ENCODE peak calls at places on chromosomes 13 and 19, in five cellular contexts. X is H1, I is A549, B is K562, N is GM12878. E is an unnamed sample.
A peak's percentile ranks its signal among the peaks of the same experiment; 100 is the strongest.

GRCh38 chr19:37817180-37817911 is 38.0 kb upstream of the ZNF573 start:
- DNase-seq in X (peak; percentile 10), I (no peak), B (peak; percentile 5), N (no peak), E (no peak)

GRCh38 chr19:58563823-58564222 is 5.4 kb upstream of the UBE2M start:
- DNase-seq in N (no peak), I (no peak), X (no peak), B (no peak), E (no peak)

GRCh38 chr19:35645680-35646511 is 2.2 kb upstream of the COX6B1 start:
- DNase-seq in I (no peak), X (no peak), B (no peak), N (no peak), E (no peak)

GRCh38 chr19:6800991-6801396 is 28.5 kb downstream of the VAV1 start:
- DNase-seq in B (no peak), N (no peak), I (peak; percentile 58), X (no peak), E (peak; percentile 19)

GRCh38 chr13:38518328-38518727 is 168.5 kb upstream of the FREM2 start:
- DNase-seq in I (no peak), X (no peak), N (no peak), B (no peak), E (no peak)

GRCh38 chr19:2321565-2322283 is 6.7 kb downstream of the LSM7 start:
- DNase-seq in B (no peak), X (no peak), N (no peak), I (no peak), E (no peak)

GRCh38 chr13:100550433-100550832 is 38.2 kb downstream of the GGACT start:
- DNase-seq in X (no peak), N (no peak), I (no peak), B (no peak), E (no peak)

GRCh38 chr19:3140667-3141038 is 4.8 kb downstream of the GNA15 start:
- DNase-seq in X (no peak), I (no peak), B (no peak), N (no peak), E (no peak)

GRCh38 chr19:2359992-2360875 is at the start of gene TMPRSS9:
- DNase-seq in B (no peak), I (no peak), N (no peak), X (no peak), E (no peak)

GRCh38 chr13:43044720-43045301 is 21.4 kb downstream of the DNAJC15 start:
- DNase-seq in X (no peak), N (no peak), I (no peak), B (no peak), E (peak; percentile 54)

GRCh38 chr19:41025871-41026270 is 34.8 kb downstream of the CYP2B6 start:
- DNase-seq in I (no peak), X (no peak), N (no peak), B (no peak), E (no peak)
- TF ChIP-seq KDM1A in I (no peak), X (no peak), N (no peak), B (no peak), E (no peak)

DNA sequence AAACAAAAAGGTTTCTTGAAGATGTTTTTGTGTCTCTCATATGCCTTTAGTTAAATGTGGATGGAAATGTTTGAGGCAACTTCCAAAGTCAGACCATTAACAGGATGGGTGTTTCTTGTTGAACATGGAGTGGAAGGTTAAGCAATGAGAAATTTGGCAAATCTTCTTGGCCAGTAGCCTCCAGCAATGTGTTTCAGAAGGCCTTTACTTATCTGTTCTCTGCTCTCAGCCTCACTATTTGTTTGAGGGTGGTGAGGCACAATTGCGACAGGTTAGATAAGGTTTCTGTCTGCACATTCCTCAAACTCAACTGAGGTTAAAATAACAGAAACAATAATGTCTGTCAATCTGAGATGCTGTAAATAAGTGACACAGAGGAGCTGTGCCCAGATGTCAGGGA is 1019.0 kb downstream of the DIAPH3 start:
- DNase-seq in I (no peak), N (no peak), B (no peak), X (no peak), E (no peak)
- TF ChIP-seq KDM1A in I (no peak), N (no peak), B (no peak), X (no peak), E (no peak)

DNA sequence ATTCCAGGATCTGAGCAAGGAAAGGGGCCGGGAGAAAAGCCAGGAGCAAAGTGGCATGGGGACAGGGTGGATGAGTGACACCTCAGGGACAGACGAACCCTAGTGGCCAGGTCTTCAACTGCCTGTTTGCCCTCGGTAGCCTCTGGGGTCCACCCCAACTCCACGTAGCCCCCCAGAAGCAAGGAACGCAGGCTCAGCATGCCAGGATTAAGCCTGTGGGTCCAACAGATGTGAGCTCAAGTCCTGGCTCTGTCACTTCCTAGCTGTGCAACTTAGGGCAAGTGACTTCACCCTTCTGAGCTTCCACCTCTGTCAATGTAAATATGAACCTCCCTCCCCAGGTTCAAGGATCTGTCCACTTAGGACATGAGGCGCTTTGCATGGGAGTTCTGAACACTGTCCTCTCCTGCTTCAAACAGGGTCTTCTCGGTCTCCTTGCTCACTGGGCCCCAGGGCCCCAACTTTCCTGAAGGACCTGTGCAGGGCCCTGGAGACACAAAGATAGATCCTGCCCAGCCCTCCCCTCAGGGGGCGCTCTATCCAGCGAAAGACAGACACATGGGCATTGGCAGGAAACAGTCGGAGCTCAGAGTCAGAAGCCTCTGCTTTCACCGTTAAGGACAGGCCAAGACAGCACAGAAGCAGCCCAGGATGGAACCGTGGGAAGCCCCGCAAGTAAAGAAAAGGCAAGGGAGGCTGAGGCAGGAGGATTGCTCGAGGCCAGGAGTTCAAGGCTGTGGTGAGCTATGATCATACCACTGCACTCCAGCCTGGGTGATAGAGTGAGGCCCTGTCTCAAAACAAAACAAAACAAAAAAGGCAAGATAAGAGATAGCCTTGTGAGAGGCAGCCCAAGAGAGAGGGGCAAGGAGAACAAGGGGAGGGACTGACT is 13.2 kb downstream of the SYDE1 start:
- DNase-seq in I (no peak), N (no peak), X (no peak), B (peak; percentile 8), E (no peak)
- TF ChIP-seq KDM1A in I (no peak), N (no peak), X (no peak), B (no peak), E (no peak)

GRCh38 chr13:25963681-25964080 is 88.1 kb downstream of the SHISA2 start:
- DNase-seq in X (no peak), B (no peak), I (no peak), N (no peak), E (no peak)
- TF ChIP-seq KDM1A in X (no peak), B (no peak), I (no peak), N (no peak), E (no peak)

GRCh38 chr19:46256855-46257254 is 27.3 kb downstream of the IGFL1 start:
- DNase-seq in B (no peak), I (no peak), N (no peak), X (no peak), E (no peak)

GRCh38 chr19:46254776-46255175 is 25.2 kb downstream of the IGFL1 start:
- DNase-seq in X (no peak), B (no peak), N (no peak), I (no peak), E (no peak)

GRCh38 chr19:46250057-46250456 is 20.5 kb downstream of the IGFL1 start:
- DNase-seq in X (no peak), B (no peak), I (no peak), N (no peak), E (no peak)

GRCh38 chr19:46251415-46251814 is 21.9 kb downstream of the IGFL1 start:
- DNase-seq in N (no peak), B (no peak), I (no peak), X (no peak), E (no peak)
- TF ChIP-seq KDM1A in N (no peak), B (no peak), I (no peak), X (no peak), E (no peak)

GRCh38 chr13:48159436-48160225 is 64.7 kb upstream of the MED4 start:
- DNase-seq in X (peak; percentile 33), B (no peak), I (no peak), N (no peak), E (no peak)

GRCh38 chr13:48160879-48161278 is 66.0 kb upstream of the MED4 start:
- DNase-seq in X (no peak), B (peak; percentile 8), N (no peak), I (no peak), E (no peak)

GRCh38 chr13:48158290-48158689 is 63.4 kb upstream of the MED4 start:
- DNase-seq in I (no peak), X (no peak), N (peak; percentile 30), B (no peak), E (no peak)

GRCh38 chr13:48156466-48156865 is 61.6 kb upstream of the MED4 start:
- DNase-seq in I (no peak), N (no peak), X (no peak), B (peak; percentile 37), E (no peak)

DNA sequence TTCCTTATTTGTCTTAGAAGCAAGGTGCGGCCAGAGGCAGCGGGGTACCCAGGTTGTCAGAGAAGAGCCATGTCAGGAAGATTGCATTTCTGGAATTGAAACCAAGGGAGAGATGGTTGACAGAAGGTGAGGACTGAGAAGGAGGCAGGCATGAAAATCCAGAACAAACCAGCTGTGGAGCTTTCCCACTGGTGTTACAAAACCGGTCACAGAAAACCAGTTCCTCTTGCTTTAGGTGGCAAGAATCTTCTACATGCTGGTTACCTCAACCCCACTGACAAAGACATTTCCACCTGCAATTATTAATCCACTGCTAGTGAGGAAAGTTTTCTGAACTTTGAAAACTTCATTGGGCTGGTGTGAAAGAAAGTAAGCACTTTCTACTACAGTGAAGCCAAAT is 64.0 kb upstream of the MED4 start:
- DNase-seq in X (no peak), N (no peak), I (no peak), B (no peak), E (no peak)
- TF ChIP-seq KDM1A in X (no peak), N (no peak), I (no peak), B (no peak), E (no peak)